ENCODE peak calls at places on chromosome 15, in four cellular contexts. V is WERI-Rb-1, P is HCT116, N is MM.1S. H is an unnamed sample.

GRCh38 chr15:50925281-50925680 is 16.8 kb downstream of the AP4E1 start:
- DNase-seq in N (no peak), V (no peak), P (no peak), H (peak; percentile 81)

GRCh38 chr15:41932939-41933725 is 39.2 kb downstream of the EHD4 start:
- DNase-seq in N (no peak), P (no peak), V (no peak), H (no peak)

GRCh38 chr15:82014989-82015388 is 30.8 kb downstream of the MEX3B start:
- DNase-seq in N (no peak), V (no peak), P (no peak), H (peak; percentile 26)

GRCh38 chr15:67080900-67081431 is 15.6 kb downstream of the SMAD3 start:
- DNase-seq in P (no peak), V (peak; percentile 33), N (peak; percentile 57), H (peak; percentile 98)

GRCh38 chr15:84645496-84645895 is 8.6 kb downstream of the WDR73 start:
- DNase-seq in P (no peak), V (no peak), N (no peak), H (no peak)

GRCh38 chr15:66154581-66154980 is 99.0 kb downstream of the MEGF11 start:
- DNase-seq in N (no peak), V (no peak), P (no peak), H (no peak)

GRCh38 chr15:88838667-88839066 is 35.4 kb downstream of the ACAN start:
- DNase-seq in V (no peak), N (no peak), P (no peak), H (no peak)

GRCh38 chr15:75002398-75002797 is 7.0 kb downstream of the SCAMP5 start:
- DNase-seq in V (no peak), N (no peak), P (no peak), H (no peak)

GRCh38 chr15:65584241-65584640 is 26.7 kb downstream of the INTS14 start:
- DNase-seq in N (no peak), V (no peak), P (no peak), H (no peak)

GRCh38 chr15:68106656-68107055 is 52.5 kb downstream of the PIAS1 start:
- DNase-seq in P (no peak), N (no peak), V (no peak), H (peak; percentile 37)

GRCh38 chr15:73632670-73633058 is 525 bp downstream of the NPTN start:
- DNase-seq in N (no peak), V (no peak), P (no peak), H (no peak)
- H3K4me3 ChIP-seq in N (peak overlapping the region; percentile 79), V (peak overlapping the region; percentile 88), P (peak overlapping the region; percentile 88), H (peak overlapping the region; percentile 83)

GRCh38 chr15:101256756-101257155 is 4.9 kb upstream of the CHSY1 start:
- DNase-seq in N (peak; percentile 48), P (no peak), V (no peak), H (no peak)
- TF ChIP-seq CTCF in N (peak; percentile 62), P (peak; percentile 42), V (peak; percentile 45), H (peak; percentile 39)

GRCh38 chr15:70503073-70503745 is 260.1 kb downstream of the UACA start:
- DNase-seq in N (peak; percentile 44), P (no peak), V (no peak), H (no peak)
- H3K4me3 ChIP-seq in N (no peak overlapping the region), P (no peak overlapping the region), V (no peak overlapping the region), H (no peak overlapping the region)

GRCh38 chr15:35460616-35461015 is 85.3 kb downstream of the DPH6 start:
- DNase-seq in P (no peak), N (no peak), V (no peak), H (no peak)

GRCh38 chr15:35455201-35455600 is 90.8 kb downstream of the DPH6 start:
- DNase-seq in P (no peak), N (no peak), V (no peak), H (peak; percentile 31)

DNA sequence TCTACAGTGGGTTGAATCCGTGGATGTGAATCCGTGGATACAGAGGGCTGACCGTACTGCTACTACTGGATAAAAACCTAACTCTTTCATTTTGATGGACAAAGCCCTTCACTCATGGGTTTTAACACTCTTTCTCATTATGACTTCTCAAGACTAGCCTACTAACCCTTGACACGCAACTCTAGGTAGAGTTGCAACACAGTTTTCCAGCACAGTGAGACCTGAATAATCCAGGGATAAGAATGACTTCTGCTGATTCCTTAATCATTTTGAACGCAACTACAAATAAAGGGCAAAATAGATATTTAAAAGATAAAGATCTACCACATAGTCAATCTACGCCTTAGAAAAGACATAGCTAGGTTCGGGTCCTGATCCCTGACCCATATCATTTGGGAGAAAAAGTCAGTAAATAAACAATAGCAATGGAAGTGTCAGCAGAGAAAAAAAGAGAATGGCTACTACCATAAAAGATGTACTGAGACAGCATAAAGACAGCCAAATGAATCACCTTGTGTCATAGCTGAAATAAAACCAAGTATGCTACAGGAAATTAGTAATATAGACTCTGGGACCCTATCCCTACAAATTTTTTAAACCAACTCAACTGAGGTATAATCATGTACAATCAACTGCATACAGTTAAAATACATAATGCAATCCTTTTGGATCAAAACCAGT is 87.6 kb downstream of the DPH6 start:
- DNase-seq in P (no peak), N (no peak), V (no peak), H (no peak)
- TF ChIP-seq CTCF in P (no peak), N (no peak), V (no peak), H (no peak)

H was measured in AG10803.